ENCODE peak calls at places on chromosomes 13 and 19, in ten cellular contexts. H is stomach, A is psoas muscle, U is neural progenitor cell, I is fibroblast of lung, M is GM06990, V is tibial artery, P is AG04450, T is cardiac muscle cell, K is thoracic aorta. G is an unnamed sample.

GRCh38 chr19:49441210-49441959 is at the start of gene SLC17A7:
- DNase-seq in U (peak; percentile 86), K (no peak), A (peak; percentile 83), P (no peak), V (peak; percentile 82), I (no peak), T (peak; percentile 68), M (peak; percentile 73), H (no peak), G (no peak)

GRCh38 chr13:103731959-103732358 is 665.7 kb upstream of the SLC10A2 start:
- DNase-seq in A (no peak), K (no peak), U (no peak), P (no peak), I (no peak), V (no peak), T (no peak), M (no peak), H (no peak), G (no peak)

GRCh38 chr19:16200038-16200775 is 2.5 kb downstream of the AP1M1 start:
- DNase-seq in T (no peak), H (no peak), I (no peak), U (no peak), M (no peak), A (peak; percentile 78), P (no peak), K (no peak), V (peak; percentile 74), G (no peak)

GRCh38 chr13:37136187-37136586 is 30.7 kb upstream of the CSNK1A1L start:
- DNase-seq in K (no peak), V (no peak), M (no peak), I (peak; percentile 47), A (no peak), P (no peak), U (no peak), T (no peak), H (no peak), G (no peak)

GRCh38 chr13:23386533-23386932 is 47.0 kb downstream of the SACS start:
- DNase-seq in A (no peak), U (no peak), H (no peak), K (no peak), P (no peak), M (no peak), V (no peak), I (no peak), T (no peak), G (no peak)

GRCh38 chr19:31338069-31338767 is 11.0 kb downstream of the TSHZ3 start:
- DNase-seq in U (peak; percentile 88), K (no peak), V (peak; percentile 80), I (peak; percentile 60), H (no peak), M (no peak), P (no peak), T (peak; percentile 79), A (peak; percentile 72), G (no peak)

GRCh38 chr19:49256691-49257090 is 68.3 kb downstream of the SLC6A16 start:
- DNase-seq in V (no peak), H (no peak), I (no peak), A (no peak), U (no peak), M (no peak), K (no peak), P (no peak), T (no peak), G (no peak)

GRCh38 chr13:110913322-110913721 is 1.5 kb downstream of the ANKRD10 start:
- DNase-seq in P (no peak), T (peak; percentile 18), I (peak; percentile 33), K (no peak), U (peak; percentile 18), H (peak; percentile 33), M (no peak), A (no peak), V (no peak), G (no peak)

DNA sequence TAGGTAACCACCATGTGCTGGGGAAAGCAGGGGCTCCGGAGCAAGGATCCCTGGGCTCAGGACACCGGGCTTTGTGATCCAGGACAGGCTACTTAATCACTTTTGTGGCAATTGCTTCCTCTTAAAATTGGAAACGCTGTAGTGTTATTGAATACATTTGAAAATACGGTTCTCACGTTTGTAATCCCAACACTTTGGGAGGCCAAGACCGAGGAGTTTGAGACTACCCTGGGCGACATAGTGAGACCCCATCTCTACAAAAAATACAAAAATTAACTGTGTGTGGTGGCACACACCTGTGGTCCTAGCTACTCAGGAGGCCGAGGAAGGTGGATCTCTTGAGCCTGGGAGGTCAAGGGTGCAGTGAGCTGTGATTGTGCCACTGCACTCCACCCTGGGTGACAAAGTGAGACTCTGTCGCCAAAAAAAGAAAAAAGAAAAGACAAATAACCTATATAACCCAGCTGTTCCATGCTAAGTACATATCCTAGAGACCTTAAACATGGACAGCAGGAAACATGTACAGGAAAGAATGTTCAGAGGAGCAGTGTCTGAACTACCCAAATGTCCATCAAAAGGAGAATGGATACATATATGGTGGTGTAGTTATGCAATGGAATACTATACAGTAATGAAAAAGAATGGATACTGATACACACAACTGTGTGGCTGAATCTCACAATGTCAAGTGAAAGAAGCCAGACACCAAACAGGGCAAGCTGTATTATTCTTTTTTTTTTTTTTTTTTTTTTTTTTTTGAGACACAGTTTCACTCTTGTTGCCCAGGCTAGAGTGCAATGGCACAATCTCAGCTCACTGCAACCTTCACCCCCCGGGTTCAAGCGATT is 622 bp upstream of the PRODH2 start:
- DNase-seq in T (no peak), U (no peak), A (no peak), M (no peak), I (no peak), V (no peak), H (no peak), K (no peak), P (no peak), G (no peak)
- H3K27me3 ChIP-seq in T (no peaks in the 10 kb centered on the region), U (no peaks in the 10 kb centered on the region), A (no peaks in the 10 kb centered on the region), M (no peaks in the 10 kb centered on the region), I (peaks cover 5% of the 10 kb centered on the region), V (no peaks in the 10 kb centered on the region), H (no peaks in the 10 kb centered on the region), K (no peaks in the 10 kb centered on the region), P (peaks cover 18% of the 10 kb centered on the region), G (peaks cover 8% of the 10 kb centered on the region)

GRCh38 chr13:71240906-71241305 is 626.1 kb downstream of the DACH1 start:
- DNase-seq in A (no peak), M (no peak), P (no peak), U (peak; percentile 41), H (no peak), K (no peak), V (no peak), T (peak; percentile 15), I (peak; percentile 19), G (no peak)
- TF ChIP-seq CTCF in A (peak; percentile 36), M (peak; percentile 47), P (peak; percentile 40), U (peak; percentile 68), H (no peak), K (no peak), V (no peak), T (peak; percentile 51), I (peak; percentile 36), G (peak; percentile 59)

GRCh38 chr13:29847501-29847983 is 2.9 kb downstream of the UBL3 start:
- DNase-seq in K (no peak), P (no peak), I (peak; percentile 64), M (no peak), H (no peak), T (peak; percentile 35), U (peak; percentile 14), A (no peak), V (no peak), G (no peak)

GRCh38 chr13:29849071-29849541 is 1.3 kb downstream of the UBL3 start:
- DNase-seq in K (no peak), T (peak; percentile 35), I (peak; percentile 49), H (no peak), M (peak; percentile 23), V (no peak), A (no peak), U (peak; percentile 23), P (no peak), G (no peak)

GRCh38 chr13:29846475-29847256 is 3.8 kb downstream of the UBL3 start:
- DNase-seq in P (no peak), V (no peak), U (no peak), I (no peak), T (no peak), M (no peak), H (no peak), K (no peak), A (no peak), G (no peak)

GRCh38 chr13:29844441-29844840 is 6.0 kb downstream of the UBL3 start:
- DNase-seq in A (no peak), T (no peak), P (no peak), U (no peak), V (no peak), I (peak; percentile 78), H (no peak), K (no peak), M (no peak), G (no peak)

DNA sequence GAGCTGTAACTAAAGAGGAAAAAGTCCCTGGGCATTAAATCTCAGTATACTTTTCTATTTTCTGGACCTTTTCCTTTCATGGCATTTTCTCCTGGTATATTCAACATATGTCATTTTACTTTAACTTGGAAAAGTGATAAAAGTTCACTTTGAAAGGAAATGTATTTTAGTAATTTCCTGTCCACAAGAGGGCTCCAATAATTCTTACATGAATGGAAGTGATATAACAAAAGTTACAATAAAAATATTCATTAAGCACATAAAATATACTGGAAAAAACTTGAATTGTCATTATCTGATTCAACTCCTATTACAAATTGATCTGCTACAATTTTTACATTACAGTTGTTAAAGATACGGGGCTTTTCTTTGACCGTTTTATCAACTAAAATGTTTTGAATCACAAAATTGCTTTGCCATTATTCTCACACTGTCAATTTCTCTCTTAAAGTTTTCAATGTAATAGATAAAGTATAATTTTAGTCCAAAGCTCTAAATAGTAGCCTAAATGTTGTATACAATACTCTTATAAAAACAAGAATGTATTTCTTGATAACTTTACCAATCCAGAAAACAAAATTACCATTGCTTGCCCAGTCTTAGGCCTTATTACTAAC is 4.9 kb downstream of the UBL3 start:
- DNase-seq in A (no peak), V (no peak), U (no peak), H (no peak), M (no peak), P (no peak), I (peak; percentile 27), K (no peak), T (no peak), G (no peak)
- H3K4me3 ChIP-seq in A (peak overlapping the region; percentile 92), V (no peak overlapping the region), U (no peak overlapping the region), H (peak overlapping the region; percentile 70), M (no peak overlapping the region), P (no peak overlapping the region), I (no peak overlapping the region), K (no peak overlapping the region), T (no peak overlapping the region), G (no peak overlapping the region)

GRCh38 chr19:33225458-33225925 is at the start of gene SLC7A10:
- DNase-seq in T (no peak), M (no peak), H (no peak), I (no peak), V (no peak), P (no peak), K (no peak), A (peak; percentile 46), U (peak; percentile 71), G (no peak)

GRCh38 chr19:33226550-33227241 is 1.0 kb upstream of the SLC7A10 start:
- DNase-seq in K (no peak), I (peak; percentile 16), P (no peak), V (no peak), H (peak; percentile 42), U (peak; percentile 76), A (peak; percentile 52), T (no peak), M (no peak), G (no peak)

GRCh38 chr19:33227242-33227650 is 1.6 kb upstream of the SLC7A10 start:
- DNase-seq in I (peak; percentile 53), V (no peak), M (no peak), T (no peak), K (no peak), A (peak; percentile 34), H (no peak), P (no peak), U (no peak), G (no peak)

GRCh38 chr19:33227870-33228599 is 2.4 kb upstream of the SLC7A10 start:
- DNase-seq in I (no peak), T (no peak), U (no peak), V (no peak), A (no peak), K (no peak), M (no peak), P (no peak), H (no peak), G (no peak)

DNA sequence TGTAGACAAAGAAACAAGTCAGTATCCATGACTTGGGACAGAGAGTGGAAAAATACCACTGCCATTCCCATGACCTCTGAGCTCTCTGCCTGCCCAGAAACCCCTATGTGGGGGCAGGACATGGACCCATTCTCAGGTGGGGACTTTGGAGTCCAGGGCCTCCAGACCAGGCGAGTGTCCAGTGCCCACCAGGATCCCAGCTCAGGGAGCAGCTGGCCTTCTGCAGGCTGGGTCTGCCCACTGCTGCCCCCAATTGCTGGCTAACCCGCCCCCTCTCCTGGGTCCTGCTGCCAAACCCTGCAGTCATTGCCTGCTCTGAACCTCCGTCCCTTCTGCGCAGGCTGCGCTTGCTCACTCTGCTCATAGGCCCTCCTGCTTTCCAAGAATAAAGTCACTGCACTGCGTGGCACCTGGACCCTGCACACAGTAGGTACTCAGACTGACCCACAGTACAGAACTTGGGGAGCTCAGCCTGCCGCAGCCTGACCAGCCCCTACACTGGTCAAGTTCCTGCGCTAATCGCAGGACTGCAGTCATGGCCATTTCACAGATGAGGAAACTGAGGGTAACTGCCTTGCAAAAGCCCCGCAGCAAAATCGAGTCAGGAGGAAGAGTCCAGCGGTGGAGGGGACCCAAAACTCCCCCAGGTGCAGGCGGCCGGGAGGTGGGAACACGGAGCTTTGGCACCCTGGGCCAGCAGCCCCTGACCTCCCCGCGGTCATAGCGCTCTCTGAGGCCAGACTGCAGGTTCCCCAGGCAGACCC is 774 bp downstream of the SLC7A10 start:
- DNase-seq in P (no peak), K (no peak), H (no peak), I (no peak), M (no peak), A (peak; percentile 46), U (no peak), V (no peak), T (no peak), G (no peak)
- H3K27me3 ChIP-seq in P (peaks cover 58% of the 10 kb centered on the region), K (peaks cover 10% of the 10 kb centered on the region), H (peaks cover 9% of the 10 kb centered on the region), I (peaks cover 34% of the 10 kb centered on the region), M (peaks cover 2% of the 10 kb centered on the region), A (no peaks in the 10 kb centered on the region), U (peaks cover 66% of the 10 kb centered on the region), V (peaks cover 5% of the 10 kb centered on the region), T (peaks cover 79% of the 10 kb centered on the region), G (peaks cover 41% of the 10 kb centered on the region)

G was measured in kidney epithelial cell.